ENCODE peak calls at places on chromosome 3, in seven cellular contexts. E is uterus, C is sigmoid colon, B is NB4, H is A549, D is K562, G is HCT116. N is an unnamed sample.

GRCh38 chr3:42117175-42118008 is 26.2 kb downstream of the TRAK1 start:
- DNase-seq in E (no peak), B (no peak), C (no peak), D (no peak), H (peak), G (peak), N (peak)

GRCh38 chr3:16841906-16842709 is 42.6 kb upstream of the PLCL2 start:
- DNase-seq in C (peak), B (peak), D (no peak), H (no peak), G (no peak), E (no peak), N (no peak)

GRCh38 chr3:107128942-107129341 is 248.3 kb upstream of the CCDC54 start:
- DNase-seq in B (no peak), E (no peak), C (no peak), H (no peak), G (no peak), D (no peak), N (no peak)

GRCh38 chr3:43858052-43858701 is 167.4 kb downstream of the ABHD5 start:
- DNase-seq in B (no peak), H (no peak), E (no peak), D (no peak), C (no peak), G (no peak), N (no peak)

GRCh38 chr3:15768421-15769255 is 29.1 kb downstream of the ANKRD28 start:
- DNase-seq in B (peak), D (no peak), H (peak), C (no peak), G (peak), E (no peak), N (peak)

GRCh38 chr3:128426128-128426921 is 40.4 kb downstream of the DNAJB8 start:
- DNase-seq in G (no peak), H (peak), C (no peak), E (peak), B (peak), D (peak), N (peak)

GRCh38 chr3:171778493-171778892 is 31.8 kb downstream of the PLD1 start:
- DNase-seq in D (no peak), E (no peak), H (no peak), C (no peak), B (no peak), G (no peak), N (no peak)

GRCh38 chr3:53159415-53160135 is 1.4 kb upstream of the PRKCD start:
- DNase-seq in E (no peak), H (peak), G (no peak), B (no peak), D (no peak), C (no peak), N (no peak)

GRCh38 chr3:11346416-11346815 is 74.2 kb downstream of the ATG7 start:
- DNase-seq in E (no peak), C (no peak), D (no peak), H (no peak), B (no peak), G (no peak), N (no peak)

GRCh38 chr3:24686764-24687163 is 192.1 kb upstream of the THRB start:
- DNase-seq in C (no peak), G (no peak), E (no peak), B (peak), D (no peak), H (no peak), N (no peak)

GRCh38 chr3:88084006-88084597 is 25.0 kb downstream of the ZNF654 start:
- DNase-seq in H (no peak), C (no peak), G (no peak), D (no peak), B (no peak), E (no peak), N (no peak)

GRCh38 chr3:72397586-72397985 is 450.7 kb downstream of the SHQ1 start:
- DNase-seq in B (no peak), G (no peak), E (no peak), D (no peak), C (no peak), H (no peak), N (no peak)

GRCh38 chr3:62562596-62562995 is 189.2 kb upstream of the FEZF2 start:
- DNase-seq in D (no peak), H (no peak), C (no peak), E (no peak), G (no peak), B (no peak), N (no peak)

GRCh38 chr3:179020112-179020511 is 51.5 kb downstream of the ZMAT3 start:
- DNase-seq in G (no peak), C (no peak), B (no peak), D (no peak), H (no peak), E (no peak), N (no peak)

GRCh38 chr3:194078046-194078445 is 57.9 kb upstream of the HES1 start:
- DNase-seq in E (no peak), D (no peak), G (no peak), B (no peak), H (no peak), C (no peak), N (no peak)

GRCh38 chr3:60588806-60589205 is 662.4 kb downstream of the FHIT start:
- DNase-seq in G (peak), D (no peak), C (no peak), H (peak), E (no peak), B (no peak), N (no peak)

GRCh38 chr3:150296123-150296750 is 111.9 kb upstream of the TSC22D2 start:
- DNase-seq in D (no peak), H (no peak), E (no peak), C (no peak), B (no peak), G (no peak), N (no peak)

GRCh38 chr3:52289747-52290595 is 2.3 kb downstream of the GLYCTK start:
- DNase-seq in B (no peak), E (no peak), C (peak), G (no peak), H (no peak), D (no peak), N (no peak)

GRCh38 chr3:52036222-52036694 is 20.1 kb downstream of the DUSP7 start:
- DNase-seq in D (no peak), B (no peak), E (no peak), H (no peak), G (no peak), C (no peak), N (no peak)

GRCh38 chr3:124664804-124665203 is 65.4 kb upstream of the UMPS start:
- DNase-seq in H (peak), E (no peak), C (no peak), B (no peak), D (no peak), G (no peak), N (no peak)

GRCh38 chr3:69787436-69788168 is 48.3 kb downstream of the MITF start:
- DNase-seq in C (no peak), E (no peak), B (no peak), H (peak), D (no peak), G (no peak), N (no peak)

GRCh38 chr3:119305271-119305670 is 11.1 kb downstream of the ARHGAP31 start:
- DNase-seq in E (no peak), B (peak), H (no peak), D (no peak), C (no peak), G (no peak), N (no peak)

GRCh38 chr3:60798456-60798855 is 452.8 kb downstream of the FHIT start:
- DNase-seq in D (no peak), E (no peak), C (no peak), H (no peak), B (no peak), G (no peak), N (no peak)

GRCh38 chr3:135237371-135237770 is 442.3 kb downstream of the EPHB1 start:
- DNase-seq in D (no peak), H (no peak), E (no peak), B (peak), G (no peak), C (no peak), N (no peak)

GRCh38 chr3:14397940-14398800 is 4.2 kb upstream of the SLC6A6 start:
- DNase-seq in D (no peak), G (no peak), H (no peak), B (peak), E (no peak), C (no peak), N (no peak)
- TF ChIP-seq POLR2A in D (no peak), G (no peak), H (no peak), B (no peak), E (no peak), C (no peak), N (no peak)

DNA sequence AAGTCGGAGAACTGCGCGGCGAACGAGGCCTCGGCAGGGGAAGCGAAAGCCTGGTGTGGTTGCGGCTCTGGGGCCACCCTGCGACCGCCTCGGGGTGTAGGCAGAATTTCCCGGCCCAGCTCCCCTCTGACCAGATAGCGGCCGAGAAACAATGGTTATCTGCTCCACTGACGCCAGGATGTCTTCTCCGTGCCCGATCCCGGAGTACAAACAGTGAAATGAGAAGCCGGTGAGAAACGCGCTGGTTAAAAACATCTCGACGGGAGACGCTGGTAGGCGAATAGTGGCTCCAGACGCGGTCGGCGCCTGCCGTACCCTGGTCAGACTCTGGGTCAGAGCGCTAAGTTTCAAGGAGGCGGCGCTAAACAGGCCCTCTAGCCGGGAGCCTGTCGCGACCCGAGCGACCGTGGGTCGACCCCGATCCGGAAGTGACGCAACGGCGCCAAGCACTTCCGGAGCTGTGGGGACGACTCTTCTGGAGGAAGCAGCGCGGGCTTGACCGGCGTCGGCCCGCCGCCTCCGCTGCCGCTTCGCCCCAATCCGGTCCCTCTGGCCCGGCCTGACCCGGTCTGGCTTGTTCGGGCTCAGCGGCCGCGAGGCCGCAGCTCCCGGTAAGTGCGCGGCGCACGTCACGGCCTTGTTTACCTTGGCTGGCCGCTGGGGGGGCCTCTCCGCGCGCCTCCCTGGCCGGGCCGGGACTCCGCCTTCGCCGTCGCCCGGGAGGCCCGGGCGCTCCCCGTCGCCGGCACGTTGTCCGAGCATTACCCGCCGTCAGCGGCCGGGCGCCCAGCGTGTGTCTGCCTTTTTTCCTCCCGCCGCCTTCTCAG is at the start of gene ARIH2:
- DNase-seq in G (peak), E (peak), H (peak), C (peak), B (peak), D (peak), N (peak)
- TF ChIP-seq POLR2A in G (peak), E (peak), H (peak), C (peak), B (peak), D (peak), N (peak)

GRCh38 chr3:9362731-9363530 is at the start of gene THUMPD3:
- DNase-seq in E (peak), G (peak), C (peak), H (peak), D (peak), B (peak), N (peak)
- TF ChIP-seq POLR2A in E (peak), G (peak), C (peak), H (peak), D (peak), B (peak), N (peak)

GRCh38 chr3:176948123-176948522 is 249.2 kb downstream of the TBL1XR1 start:
- DNase-seq in C (no peak), G (no peak), E (no peak), B (no peak), D (no peak), H (no peak), N (no peak)
- TF ChIP-seq POLR2A in C (no peak), G (no peak), E (no peak), B (no peak), D (no peak), H (no peak), N (no peak)

GRCh38 chr3:189307963-189308362 is 136.2 kb downstream of the TPRG1 start:
- DNase-seq in G (no peak), D (no peak), C (no peak), E (no peak), B (no peak), H (no peak), N (no peak)
- TF ChIP-seq POLR2A in G (no peak), D (no peak), C (no peak), E (no peak), B (no peak), H (no peak), N (no peak)

GRCh38 chr3:183430325-183430957 is 2.0 kb upstream of the MCF2L2 start:
- DNase-seq in D (no peak), E (no peak), H (no peak), C (no peak), G (no peak), B (no peak), N (no peak)

GRCh38 chr3:183427206-183428139 is 946 bp downstream of the MCF2L2 start:
- DNase-seq in E (no peak), B (no peak), D (no peak), G (no peak), H (no peak), C (no peak), N (no peak)

DNA sequence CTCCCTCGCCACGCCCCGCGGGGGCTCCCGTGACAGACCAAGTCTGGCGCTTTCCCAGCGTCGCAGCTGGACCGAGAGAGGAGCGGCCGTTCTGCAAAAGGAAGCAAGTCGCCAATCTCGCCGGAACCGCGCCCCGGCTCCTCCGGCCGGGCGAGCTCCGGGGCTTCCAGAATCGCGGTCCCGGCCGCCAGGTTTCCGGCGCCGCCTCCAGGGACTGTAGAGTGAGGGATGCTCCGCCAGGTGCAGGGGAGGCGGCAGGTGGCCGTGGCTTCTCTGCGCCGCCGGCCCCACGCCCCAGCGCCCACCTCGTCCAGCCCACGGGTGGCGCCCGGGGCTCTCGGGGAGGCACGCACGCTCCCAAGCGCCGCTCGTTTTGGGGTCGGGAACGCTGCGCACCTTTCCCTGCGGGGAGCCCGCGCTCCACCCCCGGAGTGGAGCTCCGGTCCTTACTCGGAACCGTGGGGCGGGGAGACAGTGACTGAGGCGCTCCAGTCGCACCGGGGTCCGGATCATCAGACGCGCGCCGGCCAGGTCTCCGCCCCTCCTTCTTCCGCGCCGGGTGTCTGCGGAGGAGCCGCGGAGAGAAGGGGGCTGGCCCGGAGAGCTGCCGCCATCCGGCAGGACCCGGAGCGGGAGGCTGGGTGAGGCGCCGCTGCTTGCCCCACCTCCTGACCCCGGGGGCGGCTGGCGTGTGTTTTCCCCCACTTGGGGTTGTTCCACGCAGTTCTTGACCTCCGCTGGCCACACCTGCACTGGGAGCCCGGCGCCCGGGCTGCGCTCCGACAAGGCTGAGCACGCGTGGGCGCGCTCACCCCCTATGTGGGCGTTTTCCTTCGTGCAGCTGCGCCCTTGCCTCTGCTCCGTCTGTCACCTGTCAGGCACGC is at the start of gene MCF2L2:
- DNase-seq in G (peak), H (peak), B (peak), D (peak), C (peak), E (peak), N (no peak)
- TF ChIP-seq POLR2A in G (no peak), H (no peak), B (no peak), D (peak), C (no peak), E (no peak), N (no peak)

GRCh38 chr3:133893683-133894333 is 1.9 kb downstream of the RAB6B start:
- DNase-seq in H (no peak), D (peak), G (no peak), E (no peak), C (no peak), B (no peak), N (no peak)

GRCh38 chr3:133892546-133893231 is 3.0 kb downstream of the RAB6B start:
- DNase-seq in G (no peak), D (no peak), H (no peak), E (no peak), B (no peak), C (no peak), N (no peak)

GRCh38 chr3:133896002-133896761 is 500 bp upstream of the RAB6B start:
- DNase-seq in C (no peak), H (no peak), B (peak), D (peak), E (no peak), G (no peak), N (no peak)

GRCh38 chr3:133895208-133896001 is at the start of gene RAB6B:
- DNase-seq in C (no peak), H (no peak), D (peak), E (no peak), B (peak), G (no peak), N (peak)

GRCh38 chr3:133894334-133895207 is 1.1 kb downstream of the RAB6B start:
- DNase-seq in D (peak), H (no peak), E (no peak), B (no peak), G (no peak), C (no peak), N (no peak)
- TF ChIP-seq POLR2A in D (no peak), H (no peak), E (no peak), B (no peak), G (no peak), C (no peak), N (no peak)

GRCh38 chr3:189631409-189631808 is 220 bp downstream of the TP63 start:
- DNase-seq in D (no peak), G (no peak), H (no peak), C (no peak), E (no peak), B (no peak), N (no peak)
- TF ChIP-seq POLR2A in D (no peak), G (no peak), H (no peak), C (no peak), E (no peak), B (no peak), N (no peak)

GRCh38 chr3:111859061-111859973 is at the start of gene PHLDB2:
- DNase-seq in C (peak), G (no peak), D (no peak), H (peak), B (peak), E (peak), N (peak)
- TF ChIP-seq POLR2A in C (peak), G (peak), D (no peak), H (peak), B (no peak), E (peak), N (peak)

GRCh38 chr3:139537325-139537724 is 2.2 kb downstream of the RBP1 start:
- DNase-seq in D (no peak), E (peak), C (no peak), G (peak), B (no peak), H (peak), N (peak)
- TF ChIP-seq POLR2A in D (no peak), E (no peak), C (no peak), G (no peak), B (no peak), H (no peak), N (no peak)